ENCODE peak calls at places on chromosomes 7 and 10, in five cellular contexts. One of them, this sample, is unnamed. For H3K36me3 and H3K4me1, the result is how much of the 10 kb centered on the place peaks cover.

GRCh38 chr10:86579883-86580548 is 58.4 kb upstream of the WAPL start:
- DNase-seq in Peyer's patch: no peak
- DNase-seq in osteoblast: no peak
- DNase-seq in uterus: no peak
- DNase-seq in pancreas: no peak
- DNase-seq in this sample: no peak

GRCh38 chr10:60666221-60666620 is 112.1 kb upstream of the CDK1 start:
- DNase-seq in Peyer's patch: no peak
- DNase-seq in osteoblast: no peak
- DNase-seq in uterus: no peak
- DNase-seq in pancreas: no peak
- DNase-seq in this sample: no peak

GRCh38 chr10:102602272-102603045 is 41.8 kb upstream of the TRIM8 start:
- DNase-seq in Peyer's patch: no peak
- DNase-seq in osteoblast: no peak
- DNase-seq in uterus: peak
- DNase-seq in pancreas: no peak
- DNase-seq in this sample: no peak

GRCh38 chr7:111424768-111425167 is 137.5 kb downstream of the IMMP2L start:
- DNase-seq in Peyer's patch: no peak
- DNase-seq in osteoblast: no peak
- DNase-seq in uterus: no peak
- DNase-seq in pancreas: no peak
- DNase-seq in this sample: no peak

GRCh38 chr10:97520520-97520919 is 21.8 kb downstream of the UBTD1 start:
- DNase-seq in Peyer's patch: no peak
- DNase-seq in osteoblast: no peak
- DNase-seq in uterus: no peak
- DNase-seq in pancreas: no peak
- DNase-seq in this sample: no peak

GRCh38 chr10:59580257-59580863 is 129.3 kb downstream of the SLC16A9 start:
- DNase-seq in Peyer's patch: no peak
- DNase-seq in osteoblast: peak
- DNase-seq in uterus: no peak
- DNase-seq in pancreas: no peak
- DNase-seq in this sample: peak

GRCh38 chr10:78779339-78779955 is 289.3 kb upstream of the ZMIZ1 start:
- DNase-seq in Peyer's patch: no peak
- DNase-seq in osteoblast: no peak
- DNase-seq in uterus: no peak
- DNase-seq in pancreas: no peak
- DNase-seq in this sample: no peak

GRCh38 chr10:126671402-126671975 is 996 bp upstream of the C10orf90 start:
- DNase-seq in Peyer's patch: no peak
- DNase-seq in osteoblast: no peak
- DNase-seq in uterus: no peak
- DNase-seq in pancreas: peak
- DNase-seq in this sample: no peak

GRCh38 chr7:69309601-69310000 is 288.7 kb upstream of the AUTS2 start:
- DNase-seq in Peyer's patch: no peak
- DNase-seq in osteoblast: no peak
- DNase-seq in uterus: no peak
- DNase-seq in pancreas: no peak
- DNase-seq in this sample: no peak

GRCh38 chr10:18713077-18713476 is 53.8 kb downstream of the ARL5B start:
- DNase-seq in Peyer's patch: no peak
- DNase-seq in osteoblast: peak
- DNase-seq in uterus: no peak
- DNase-seq in pancreas: no peak
- DNase-seq in this sample: no peak

GRCh38 chr7:140317999-140318398 is 80.3 kb downstream of the SLC37A3 start:
- DNase-seq in Peyer's patch: no peak
- DNase-seq in osteoblast: no peak
- DNase-seq in uterus: no peak
- DNase-seq in pancreas: no peak
- DNase-seq in this sample: no peak

GRCh38 chr10:75470901-75471300 is 39.5 kb downstream of the LRMDA start:
- DNase-seq in Peyer's patch: no peak
- DNase-seq in osteoblast: no peak
- DNase-seq in uterus: peak
- DNase-seq in pancreas: no peak
- DNase-seq in this sample: no peak

GRCh38 chr10:46229144-46229563 is 57.6 kb upstream of the ANTXRL start:
- DNase-seq in Peyer's patch: peak
- DNase-seq in osteoblast: no peak
- DNase-seq in uterus: peak
- DNase-seq in pancreas: no peak
- DNase-seq in this sample: peak

GRCh38 chr7:6395898-6396582 is 51.7 kb downstream of the DAGLB start:
- DNase-seq in Peyer's patch: no peak
- DNase-seq in osteoblast: no peak
- DNase-seq in uterus: no peak
- DNase-seq in pancreas: no peak
- DNase-seq in this sample: no peak
- H3K36me3 ChIP-seq in Peyer's patch: half or more
- H3K36me3 ChIP-seq in osteoblast: under half
- H3K36me3 ChIP-seq in uterus: under half
- H3K36me3 ChIP-seq in pancreas: under half
- H3K36me3 ChIP-seq in this sample: under half

DNA sequence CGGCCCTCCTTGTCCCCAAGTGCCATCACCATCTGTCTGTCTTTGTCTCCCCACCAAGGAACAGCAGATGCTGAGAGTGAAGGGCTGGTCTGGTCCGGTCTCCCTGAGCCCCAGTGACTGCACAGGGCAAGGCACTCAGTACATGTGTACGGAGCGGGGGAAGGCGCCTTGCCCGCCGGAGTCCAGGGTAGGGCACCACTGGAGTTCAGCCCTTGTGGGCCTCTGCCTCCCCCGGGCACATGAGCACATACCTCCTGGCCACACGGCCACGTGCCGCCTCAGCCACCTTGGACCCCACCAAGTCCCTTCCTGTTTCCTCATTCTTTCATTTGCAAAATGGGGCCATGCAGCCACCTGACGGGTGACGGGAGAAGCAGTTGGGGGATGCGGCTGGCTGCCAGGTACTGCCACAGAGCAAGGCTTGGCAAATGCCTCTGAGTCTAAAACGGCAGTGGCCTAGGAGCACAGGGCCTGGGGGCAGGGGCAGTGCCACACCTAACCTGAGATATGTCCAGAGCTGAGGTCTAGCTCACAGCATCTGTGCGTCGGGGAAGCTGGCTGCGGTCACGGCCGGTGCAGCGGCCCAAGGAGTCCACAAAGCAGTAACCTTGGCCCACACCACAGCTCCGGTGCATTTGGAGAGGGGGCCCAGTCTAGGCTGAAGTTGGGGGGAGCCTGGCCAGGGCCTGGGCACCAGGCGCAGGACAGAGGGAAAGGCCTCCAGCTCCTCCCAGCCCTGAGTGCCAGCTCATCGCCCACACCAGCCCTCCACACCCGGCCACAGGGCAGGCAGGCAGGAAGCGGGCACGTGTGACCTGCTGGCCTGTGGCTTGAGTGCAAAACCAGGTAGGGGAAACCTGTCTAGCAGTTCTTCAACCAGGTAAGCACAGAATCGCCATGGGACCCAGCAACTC is 5.2 kb downstream of the ADAP1 start:
- DNase-seq in Peyer's patch: no peak
- DNase-seq in osteoblast: peak
- DNase-seq in uterus: no peak
- DNase-seq in pancreas: no peak
- DNase-seq in this sample: no peak
- H3K4me1 ChIP-seq in Peyer's patch: under half
- H3K4me1 ChIP-seq in osteoblast: under half
- H3K4me1 ChIP-seq in uterus: under half
- H3K4me1 ChIP-seq in pancreas: under half
- H3K4me1 ChIP-seq in this sample: under half

GRCh38 chr7:90824386-90825307 is 228.5 kb downstream of the CDK14 start:
- DNase-seq in Peyer's patch: no peak
- DNase-seq in osteoblast: peak
- DNase-seq in uterus: no peak
- DNase-seq in pancreas: no peak
- DNase-seq in this sample: no peak

GRCh38 chr7:90825779-90826178 is 229.7 kb downstream of the CDK14 start:
- DNase-seq in Peyer's patch: no peak
- DNase-seq in osteoblast: peak
- DNase-seq in uterus: no peak
- DNase-seq in pancreas: no peak
- DNase-seq in this sample: no peak

GRCh38 chr7:90832726-90833125 is 236.6 kb downstream of the CDK14 start:
- DNase-seq in Peyer's patch: no peak
- DNase-seq in osteoblast: no peak
- DNase-seq in uterus: no peak
- DNase-seq in pancreas: no peak
- DNase-seq in this sample: no peak

GRCh38 chr7:90830302-90830701 is 234.2 kb downstream of the CDK14 start:
- DNase-seq in Peyer's patch: no peak
- DNase-seq in osteoblast: no peak
- DNase-seq in uterus: no peak
- DNase-seq in pancreas: no peak
- DNase-seq in this sample: no peak

DNA sequence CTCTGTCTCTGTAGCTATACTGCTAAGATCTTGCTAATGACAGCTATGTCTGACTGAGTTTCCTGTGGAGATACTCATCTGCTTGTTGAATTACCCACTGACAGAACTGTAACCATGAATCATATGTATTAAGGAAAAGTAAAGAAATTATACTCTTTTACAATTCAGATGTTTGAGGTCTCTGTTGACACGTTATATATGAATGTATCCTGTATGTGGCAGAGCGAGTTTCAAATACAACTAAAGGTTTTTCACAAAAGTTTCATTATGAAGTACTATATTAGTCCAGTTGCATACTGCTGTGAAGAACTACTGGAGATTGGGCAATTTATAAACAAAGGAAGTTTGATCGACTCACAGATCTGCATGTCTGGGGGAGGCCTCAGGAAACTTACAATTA is 232.5 kb downstream of the CDK14 start:
- DNase-seq in Peyer's patch: no peak
- DNase-seq in osteoblast: peak
- DNase-seq in uterus: no peak
- DNase-seq in pancreas: no peak
- DNase-seq in this sample: no peak
- TF ChIP-seq CTCF in Peyer's patch: no peak
- TF ChIP-seq CTCF in osteoblast: no peak
- TF ChIP-seq CTCF in uterus: no peak
- TF ChIP-seq CTCF in pancreas: no peak
- TF ChIP-seq CTCF in this sample: no peak

GRCh38 chr7:147231275-147231674 is 1114.7 kb downstream of the CNTNAP2 start:
- DNase-seq in Peyer's patch: no peak
- DNase-seq in osteoblast: no peak
- DNase-seq in uterus: no peak
- DNase-seq in pancreas: no peak
- DNase-seq in this sample: no peak
- H3K36me3 ChIP-seq in Peyer's patch: under half
- H3K36me3 ChIP-seq in osteoblast: under half
- H3K36me3 ChIP-seq in uterus: under half
- H3K36me3 ChIP-seq in pancreas: under half
- H3K36me3 ChIP-seq in this sample: under half

DNA sequence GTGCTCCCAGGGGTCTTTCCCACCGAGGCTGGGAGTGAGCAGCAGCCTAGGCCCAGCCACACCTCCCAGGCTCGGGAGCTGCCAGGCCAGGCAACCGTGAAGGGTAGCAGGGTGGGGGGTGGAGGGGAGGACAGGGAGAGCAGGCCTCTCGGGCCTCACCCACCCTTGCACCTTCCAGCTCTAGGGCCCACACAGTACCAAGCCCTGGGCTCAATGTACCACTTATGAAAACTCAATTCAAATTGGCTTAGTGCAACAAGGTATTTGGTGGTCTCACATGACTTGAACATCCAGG is 127.4 kb downstream of the FAM53B start:
- DNase-seq in Peyer's patch: no peak
- DNase-seq in osteoblast: no peak
- DNase-seq in uterus: no peak
- DNase-seq in pancreas: no peak
- DNase-seq in this sample: no peak
- H3K4me1 ChIP-seq in Peyer's patch: under half
- H3K4me1 ChIP-seq in osteoblast: under half
- H3K4me1 ChIP-seq in uterus: under half
- H3K4me1 ChIP-seq in pancreas: under half
- H3K4me1 ChIP-seq in this sample: under half

DNA sequence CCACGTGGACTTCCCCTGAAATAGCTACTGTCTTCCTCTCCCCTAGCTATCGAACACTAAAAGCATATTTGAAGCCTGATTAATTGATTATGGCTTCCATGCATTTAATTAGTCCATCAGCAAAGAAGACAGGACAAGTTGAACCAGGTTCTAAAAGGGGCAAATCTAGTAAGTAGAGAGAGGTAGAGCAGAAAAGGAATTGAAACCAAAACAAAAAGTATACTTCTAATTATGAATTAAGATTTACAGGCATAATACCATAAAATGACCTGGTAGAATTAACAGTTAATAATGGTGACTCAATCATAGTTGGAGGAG is 393 bp upstream of the DNAJC1 start:
- DNase-seq in Peyer's patch: no peak
- DNase-seq in osteoblast: no peak
- DNase-seq in uterus: no peak
- DNase-seq in pancreas: no peak
- DNase-seq in this sample: no peak
- TF ChIP-seq CTCF in Peyer's patch: no peak
- TF ChIP-seq CTCF in osteoblast: no peak
- TF ChIP-seq CTCF in uterus: no peak
- TF ChIP-seq CTCF in pancreas: no peak
- TF ChIP-seq CTCF in this sample: no peak

GRCh38 chr10:423167-423566 is 266.3 kb downstream of the DIP2C start:
- DNase-seq in Peyer's patch: no peak
- DNase-seq in osteoblast: no peak
- DNase-seq in uterus: no peak
- DNase-seq in pancreas: no peak
- DNase-seq in this sample: no peak

GRCh38 chr10:421170-421569 is 268.3 kb downstream of the DIP2C start:
- DNase-seq in Peyer's patch: no peak
- DNase-seq in osteoblast: no peak
- DNase-seq in uterus: no peak
- DNase-seq in pancreas: no peak
- DNase-seq in this sample: no peak

GRCh38 chr10:422232-422631 is 267.2 kb downstream of the DIP2C start:
- DNase-seq in Peyer's patch: no peak
- DNase-seq in osteoblast: no peak
- DNase-seq in uterus: no peak
- DNase-seq in pancreas: no peak
- DNase-seq in this sample: no peak

GRCh38 chr10:420154-421121 is 269.0 kb downstream of the DIP2C start:
- DNase-seq in Peyer's patch: no peak
- DNase-seq in osteoblast: no peak
- DNase-seq in uterus: no peak
- DNase-seq in pancreas: no peak
- DNase-seq in this sample: no peak

GRCh38 chr10:422675-423074 is 266.8 kb downstream of the DIP2C start:
- DNase-seq in Peyer's patch: no peak
- DNase-seq in osteoblast: no peak
- DNase-seq in uterus: no peak
- DNase-seq in pancreas: no peak
- DNase-seq in this sample: no peak
- H3K36me3 ChIP-seq in Peyer's patch: under half
- H3K36me3 ChIP-seq in osteoblast: under half
- H3K36me3 ChIP-seq in uterus: under half
- H3K36me3 ChIP-seq in pancreas: under half
- H3K36me3 ChIP-seq in this sample: under half

This sample was measured in Caco-2.